ENCODE peak calls at places on chromosomes 6 and 20, in four cellular contexts. K is activated B cell treated with CpG ODN at 0.5 μM for 24 hours, Y is glutamatergic neuron, H is endothelial cell. G is an unnamed sample.

GRCh38 chr20:35254448-35254999 is 23.4 kb downstream of the MMP24OS start:
- DNase-seq in K (no peak), Y (no peak), H (no peak), G (no peak)

GRCh38 chr6:157143171-157143884 is 180.0 kb downstream of the TMEM242 start:
- DNase-seq in K (no peak), Y (no peak), H (no peak), G (no peak)

GRCh38 chr6:11006060-11006459 is 38.0 kb downstream of the ELOVL2 start:
- DNase-seq in K (no peak), Y (no peak), H (no peak), G (no peak)

GRCh38 chr6:129643968-129644367 is 66.0 kb downstream of the ARHGAP18 start:
- DNase-seq in K (no peak), Y (no peak), H (peak; percentile 23), G (no peak)

GRCh38 chr6:34177181-34177591 is 31.3 kb upstream of the GRM4 start:
- DNase-seq in K (no peak), Y (no peak), H (no peak), G (no peak)

GRCh38 chr6:70180904-70181599 is 121.8 kb downstream of the COL9A1 start:
- DNase-seq in K (no peak), Y (no peak), H (no peak), G (no peak)

GRCh38 chr20:44586289-44586911 is 4.0 kb downstream of the PKIG start:
- DNase-seq in K (peak; percentile 62), Y (no peak), H (no peak), G (no peak)

GRCh38 chr6:111447051-111447450 is 36.0 kb downstream of the REV3L start:
- DNase-seq in K (no peak), Y (no peak), H (no peak), G (no peak)

GRCh38 chr20:24978493-24978892 is 14.1 kb downstream of the APMAP start:
- DNase-seq in K (no peak), Y (no peak), H (no peak), G (no peak)

GRCh38 chr6:70108230-70108629 is 194.7 kb downstream of the COL9A1 start:
- DNase-seq in K (no peak), Y (no peak), H (peak; percentile 29), G (no peak)

GRCh38 chr6:121093928-121094327 is 240.4 kb downstream of the TBC1D32 start:
- DNase-seq in K (no peak), Y (no peak), H (no peak), G (no peak)

GRCh38 chr6:89776583-89777233 is 42.9 kb downstream of the MDN1 start:
- DNase-seq in K (no peak), Y (no peak), H (no peak), G (no peak)

GRCh38 chr20:36585410-36586125 is 12.2 kb downstream of the TGIF2 start:
- DNase-seq in K (no peak), Y (no peak), H (no peak), G (no peak)

GRCh38 chr20:32806356-32806755 is 13.4 kb upstream of the MAPRE1 start:
- DNase-seq in K (no peak), Y (peak; percentile 73), H (no peak), G (no peak)

GRCh38 chr6:996271-996852 is 303.4 kb upstream of the EXOC2 start:
- DNase-seq in K (no peak), Y (no peak), H (no peak), G (no peak)

GRCh38 chr20:62350098-62350628 is 16.9 kb downstream of the LAMA5 start:
- DNase-seq in K (no peak), Y (peak; percentile 14), H (no peak), G (peak; percentile 77)

GRCh38 chr6:21123485-21124436 is 469.8 kb upstream of the SOX4 start:
- DNase-seq in K (no peak), Y (no peak), H (no peak), G (no peak)

GRCh38 chr6:158854214-158855101 is 35.3 kb upstream of the EZR start:
- DNase-seq in K (no peak), Y (no peak), H (no peak), G (no peak)

GRCh38 chr6:31462964-31463940 is 34.7 kb upstream of the MICB start:
- DNase-seq in K (peak; percentile 79), Y (peak; percentile 70), H (peak; percentile 74), G (peak; percentile 90)

GRCh38 chr6:31702421-31702818 is 704 bp downstream of the ABHD16A start:
- DNase-seq in K (no peak), Y (no peak), H (peak; percentile 25), G (no peak)

GRCh38 chr6:130933712-130934200 is 106.5 kb downstream of the SMLR1 start:
- DNase-seq in K (no peak), Y (no peak), H (no peak), G (no peak)

GRCh38 chr20:62304331-62305148 is 1.7 kb downstream of the ADRM1 start:
- DNase-seq in K (no peak), Y (no peak), H (no peak), G (no peak)

GRCh38 chr6:35449287-35449881 is 2.8 kb upstream of the FANCE start:
- DNase-seq in K (peak; percentile 30), Y (no peak), H (no peak), G (no peak)

GRCh38 chr20:14707026-14707680 is 369.7 kb upstream of the FLRT3 start:
- DNase-seq in K (no peak), Y (no peak), H (no peak), G (no peak)

GRCh38 chr20:50743087-50743486 is 11.7 kb downstream of the PARD6B start:
- DNase-seq in K (no peak), Y (no peak), H (no peak), G (no peak)

GRCh38 chr6:87237804-87238203 is 82.4 kb downstream of the ZNF292 start:
- DNase-seq in K (no peak), Y (no peak), H (no peak), G (no peak)

GRCh38 chr20:26209171-26209941 is 512.7 kb upstream of the ZNF337 start:
- DNase-seq in K (no peak), Y (peak; percentile 48), H (peak; percentile 22), G (peak; percentile 80)

GRCh38 chr20:57658447-57659130 is 38.4 kb upstream of the ZBP1 start:
- DNase-seq in K (no peak), Y (peak; percentile 10), H (peak; percentile 2), G (no peak)

GRCh38 chr6:42424906-42425474 is 26.7 kb downstream of the TRERF1 start:
- DNase-seq in K (no peak), Y (no peak), H (no peak), G (no peak)

GRCh38 chr6:133034509-133035206 is 206.5 kb upstream of the EYA4 start:
- DNase-seq in K (no peak), Y (no peak), H (no peak), G (no peak)

GRCh38 chr6:133041020-133041419 is 200.1 kb upstream of the EYA4 start:
- DNase-seq in K (no peak), Y (no peak), H (no peak), G (no peak)

GRCh38 chr6:133042550-133043120 is 198.5 kb upstream of the EYA4 start:
- DNase-seq in K (no peak), Y (no peak), H (no peak), G (no peak)

DNA sequence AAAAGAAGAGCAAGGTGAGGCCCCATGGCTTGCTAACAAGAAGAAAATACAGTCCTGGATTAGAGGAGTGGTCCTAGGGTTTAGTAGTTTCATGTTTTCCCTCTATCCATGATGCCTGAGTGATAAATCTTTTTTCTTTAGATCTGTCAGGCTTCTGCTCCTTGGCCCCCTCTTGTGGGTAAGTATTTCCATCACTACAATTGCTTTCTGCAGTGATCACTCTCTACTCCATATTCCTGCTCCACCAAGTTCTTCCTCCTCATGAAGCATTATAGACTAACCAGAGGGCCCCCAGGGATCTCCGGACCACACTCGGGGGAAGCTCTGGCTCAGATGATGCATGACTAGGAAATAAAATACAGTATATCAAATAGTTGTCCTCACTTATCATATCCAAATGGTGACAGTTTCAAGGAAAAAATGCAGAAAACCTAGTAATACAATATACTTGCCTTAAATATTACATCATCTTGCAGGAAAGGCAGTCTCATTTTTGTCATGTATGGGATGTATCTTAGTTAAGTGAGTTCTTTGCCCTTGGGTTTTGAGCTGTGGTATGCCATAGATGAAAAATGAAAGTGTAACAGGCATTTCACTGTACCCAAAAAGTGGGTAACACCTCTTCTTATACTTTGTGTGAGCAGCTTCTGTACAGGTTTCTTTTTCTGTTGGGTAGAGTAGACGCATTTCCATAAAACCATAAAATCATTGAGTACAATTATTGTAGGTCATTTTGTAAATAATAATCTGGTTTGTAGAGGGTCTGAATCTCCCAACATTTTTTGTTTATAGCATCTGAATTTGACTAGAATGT is 200.9 kb upstream of the EYA4 start:
- DNase-seq in K (no peak), Y (no peak), H (peak; percentile 45), G (no peak)
- TF ChIP-seq CTCF in K (no peak), Y (peak; percentile 37), H (no peak), G (peak; percentile 19)

DNA sequence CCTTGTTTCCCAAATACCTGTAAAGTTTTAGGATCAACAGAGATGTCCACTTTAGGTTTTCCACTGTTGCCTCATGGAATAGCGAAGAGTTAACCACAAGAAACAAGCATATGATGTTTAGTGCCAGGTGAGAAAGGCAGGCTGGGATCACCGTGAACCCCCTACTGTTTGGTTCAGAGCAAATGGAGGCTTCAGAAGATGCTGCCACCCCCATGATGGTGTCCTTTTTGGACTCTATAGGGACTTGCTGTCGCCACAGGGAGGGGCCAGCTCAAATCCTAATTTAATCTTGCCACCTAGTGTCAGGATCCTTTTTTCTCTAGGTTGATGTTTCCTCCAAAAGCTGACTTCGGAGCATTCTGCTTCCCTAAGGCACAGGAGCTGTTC is 1.9 kb upstream of the DLL1 start:
- DNase-seq in K (no peak), Y (no peak), H (no peak), G (no peak)
- TF ChIP-seq CTCF in K (no peak), Y (no peak), H (no peak), G (no peak)

GRCh38 chr6:117482240-117483003 is at the start of gene DCBLD1:
- DNase-seq in K (peak; percentile 50), Y (peak; percentile 75), H (peak; percentile 76), G (peak; percentile 94)
- TF ChIP-seq CTCF in K (no peak), Y (no peak), H (no peak), G (no peak)

GRCh38 chr20:460707-461106 is 1.6 kb downstream of the TBC1D20 start:
- DNase-seq in K (no peak), Y (no peak), H (no peak), G (no peak)

GRCh38 chr20:461254-462198 is 807 bp downstream of the TBC1D20 start:
- DNase-seq in K (no peak), Y (peak; percentile 74), H (peak; percentile 57), G (peak; percentile 92)

GRCh38 chr20:458766-459165 is 3.6 kb downstream of the TBC1D20 start:
- DNase-seq in K (no peak), Y (no peak), H (no peak), G (no peak)

GRCh38 chr20:460180-460579 is 2.2 kb downstream of the TBC1D20 start:
- DNase-seq in K (no peak), Y (no peak), H (no peak), G (no peak)

DNA sequence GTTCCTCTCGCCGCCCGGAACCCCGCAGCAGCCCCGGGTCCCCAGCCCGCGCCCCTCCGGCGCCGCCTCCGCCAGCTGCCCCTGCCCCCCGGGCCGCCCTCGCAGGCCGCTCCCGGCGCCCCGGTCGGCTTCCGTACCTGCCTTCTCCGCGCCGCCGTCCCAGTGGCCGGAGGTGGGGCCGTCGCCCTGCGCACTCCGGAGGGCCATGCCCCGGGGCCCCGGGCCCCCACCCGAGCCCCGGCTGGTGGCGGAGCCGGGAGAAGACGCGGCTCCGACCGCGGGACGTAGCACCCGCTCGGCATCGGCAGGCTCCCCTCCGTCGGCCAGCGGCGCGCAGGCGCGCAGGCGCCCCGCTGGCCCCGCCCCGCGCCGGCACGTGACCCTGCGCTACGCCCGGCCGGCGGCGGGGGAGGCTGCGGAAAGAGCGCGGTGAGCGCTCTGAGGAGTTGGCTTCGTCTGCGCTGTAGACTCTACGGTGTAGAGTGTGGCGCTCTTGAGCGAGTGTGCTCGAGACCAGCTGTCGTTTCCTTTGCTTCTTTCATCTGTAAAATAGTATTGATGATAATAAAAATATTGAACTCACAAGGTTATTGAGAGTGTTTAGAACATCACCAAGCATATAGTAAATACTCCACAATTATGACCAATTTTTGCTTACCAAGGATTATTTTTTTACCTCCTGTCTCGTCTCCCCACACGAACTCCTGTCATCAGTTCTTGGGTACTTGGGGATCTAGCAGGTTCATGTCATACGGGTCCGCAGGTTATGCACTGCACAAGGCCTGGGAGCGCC is at the start of gene TBC1D20:
- DNase-seq in K (peak; percentile 91), Y (peak; percentile 86), H (peak; percentile 86), G (peak; percentile 96)
- TF ChIP-seq CTCF in K (no peak), Y (no peak), H (no peak), G (no peak)